ENCODE peak calls at places on chromosomes 4 and X, in four cellular contexts. F, I, E and C are unnamed samples.

GRCh38 chrX:72349190-72349589 is 43.5 kb upstream of the CITED1 start:
- DNase-seq in F (peak), I (no peak), E (no peak), C (no peak)

GRCh38 chr4:1240721-1241465 is 8.0 kb downstream of the CTBP1 start:
- DNase-seq in F (no peak), I (no peak), E (no peak), C (peak)

GRCh38 chrX:132270699-132271098 is 51.5 kb upstream of the RAP2C start:
- DNase-seq in F (no peak), I (no peak), E (no peak), C (no peak)

GRCh38 chr4:148090503-148091476 is 351.4 kb downstream of the NR3C2 start:
- DNase-seq in F (no peak), I (no peak), E (no peak), C (no peak)

GRCh38 chrX:45803383-45803921 is 602.8 kb upstream of the DIPK2B start:
- DNase-seq in F (no peak), I (no peak), E (no peak), C (no peak)

GRCh38 chrX:110041980-110042379 is 39.1 kb downstream of the TMEM164 start:
- DNase-seq in F (no peak), I (no peak), E (no peak), C (no peak)

GRCh38 chr4:124867551-124867950 is 155.0 kb upstream of the ANKRD50 start:
- DNase-seq in F (no peak), I (no peak), E (no peak), C (no peak)

GRCh38 chr4:74751856-74752255 is 42.5 kb downstream of the BTC start:
- DNase-seq in F (no peak), I (no peak), E (no peak), C (no peak)

GRCh38 chrX:7570432-7571009 is 272.4 kb upstream of the VCX start:
- DNase-seq in F (no peak), I (no peak), E (no peak), C (no peak)

GRCh38 chrX:86210772-86211171 is 62.5 kb downstream of the DACH2 start:
- DNase-seq in F (no peak), I (no peak), E (no peak), C (no peak)

GRCh38 chr4:4541040-4541631 is 712 bp downstream of the STX18 start:
- DNase-seq in F (peak), I (peak), E (peak), C (no peak)

GRCh38 chr4:68346461-68346860 is 3.4 kb downstream of the YTHDC1 start:
- DNase-seq in F (no peak), I (no peak), E (no peak), C (no peak)

GRCh38 chr4:2808001-2808400 is 15.1 kb downstream of the SH3BP2 start:
- DNase-seq in F (no peak), I (no peak), E (no peak), C (no peak)

GRCh38 chr4:78293841-78294301 is 236.7 kb downstream of the FRAS1 start:
- DNase-seq in F (no peak), I (no peak), E (no peak), C (no peak)

GRCh38 chrX:39843318-39843717 is 254.4 kb downstream of the BCOR start:
- DNase-seq in F (no peak), I (no peak), E (no peak), C (no peak)

GRCh38 chr4:150080875-150081274 is 2.6 kb downstream of the DCLK2 start:
- DNase-seq in F (no peak), I (no peak), E (no peak), C (no peak)

GRCh38 chr4:24887881-24888430 is 24.9 kb downstream of the CCDC149 start:
- DNase-seq in F (no peak), I (no peak), E (no peak), C (no peak)